ENCODE peak calls at places on chromosomes 13 and 19, in seven cellular contexts. One of them, this sample, is unnamed.

GRCh38 chr13:101341464-101341863 is 74.8 kb downstream of the NALCN start:
- DNase-seq in IMR-90: peak
- DNase-seq in H1: no peak
- DNase-seq in mesendoderm: no peak
- DNase-seq in neuronal stem cell: no peak
- DNase-seq in mesenchymal stem cell: no peak
- DNase-seq in trophoblast cell: no peak
- DNase-seq in this sample: no peak

GRCh38 chr19:38070573-38070972 is 153.4 kb downstream of the DPF1 start:
- DNase-seq in IMR-90: peak
- DNase-seq in H1: no peak
- DNase-seq in mesendoderm: no peak
- DNase-seq in neuronal stem cell: no peak
- DNase-seq in mesenchymal stem cell: peak
- DNase-seq in trophoblast cell: peak
- DNase-seq in this sample: no peak

GRCh38 chr19:52741951-52742485 is 7.2 kb upstream of the ZNF611 start:
- DNase-seq in IMR-90: no peak
- DNase-seq in H1: no peak
- DNase-seq in mesendoderm: peak
- DNase-seq in neuronal stem cell: no peak
- DNase-seq in mesenchymal stem cell: no peak
- DNase-seq in trophoblast cell: peak
- DNase-seq in this sample: no peak

GRCh38 chr13:27666951-27667350 is 45.3 kb downstream of the POLR1D start:
- DNase-seq in IMR-90: no peak
- DNase-seq in H1: no peak
- DNase-seq in mesendoderm: no peak
- DNase-seq in neuronal stem cell: no peak
- DNase-seq in mesenchymal stem cell: no peak
- DNase-seq in trophoblast cell: no peak
- DNase-seq in this sample: no peak

GRCh38 chr13:71866173-71867091 is 572 bp downstream of the DACH1 start:
- DNase-seq in IMR-90: no peak
- DNase-seq in H1: peak
- DNase-seq in mesendoderm: peak
- DNase-seq in neuronal stem cell: no peak
- DNase-seq in mesenchymal stem cell: peak
- DNase-seq in trophoblast cell: peak
- DNase-seq in this sample: peak

GRCh38 chr19:56144396-56144795 is 3.3 kb downstream of the ZNF444 start:
- DNase-seq in IMR-90: no peak
- DNase-seq in H1: no peak
- DNase-seq in mesendoderm: no peak
- DNase-seq in neuronal stem cell: no peak
- DNase-seq in mesenchymal stem cell: no peak
- DNase-seq in trophoblast cell: no peak
- DNase-seq in this sample: no peak

GRCh38 chr13:20927858-20928257 is 25.3 kb upstream of the XPO4 start:
- DNase-seq in IMR-90: no peak
- DNase-seq in H1: no peak
- DNase-seq in mesendoderm: no peak
- DNase-seq in neuronal stem cell: no peak
- DNase-seq in mesenchymal stem cell: no peak
- DNase-seq in trophoblast cell: no peak
- DNase-seq in this sample: no peak

GRCh38 chr13:106528711-106529414 is 6.6 kb downstream of the EFNB2 start:
- DNase-seq in IMR-90: no peak
- DNase-seq in H1: no peak
- DNase-seq in mesendoderm: peak
- DNase-seq in neuronal stem cell: peak
- DNase-seq in mesenchymal stem cell: no peak
- DNase-seq in trophoblast cell: no peak
- DNase-seq in this sample: no peak

GRCh38 chr13:109790951-109791605 is 4.7 kb upstream of the IRS2 start:
- DNase-seq in IMR-90: peak
- DNase-seq in H1: no peak
- DNase-seq in mesendoderm: peak
- DNase-seq in neuronal stem cell: no peak
- DNase-seq in mesenchymal stem cell: peak
- DNase-seq in trophoblast cell: peak
- DNase-seq in this sample: peak

GRCh38 chr13:96089749-96090239 is at the start of gene HS6ST3:
- DNase-seq in IMR-90: no peak
- DNase-seq in H1: no peak
- DNase-seq in mesendoderm: peak
- DNase-seq in neuronal stem cell: peak
- DNase-seq in mesenchymal stem cell: peak
- DNase-seq in trophoblast cell: peak
- DNase-seq in this sample: peak

GRCh38 chr13:95494082-95494681 is 58.3 kb upstream of the CLDN10 start:
- DNase-seq in IMR-90: peak
- DNase-seq in H1: no peak
- DNase-seq in mesendoderm: peak
- DNase-seq in neuronal stem cell: peak
- DNase-seq in mesenchymal stem cell: peak
- DNase-seq in trophoblast cell: peak
- DNase-seq in this sample: no peak

GRCh38 chr19:29275266-29275665 is 62.3 kb upstream of the UQCRFS1 start:
- DNase-seq in IMR-90: no peak
- DNase-seq in H1: no peak
- DNase-seq in mesendoderm: no peak
- DNase-seq in neuronal stem cell: no peak
- DNase-seq in mesenchymal stem cell: no peak
- DNase-seq in trophoblast cell: no peak
- DNase-seq in this sample: no peak

GRCh38 chr13:28658539-28658795 is 463 bp upstream of the POMP start:
- DNase-seq in IMR-90: no peak
- DNase-seq in H1: no peak
- DNase-seq in mesendoderm: peak
- DNase-seq in neuronal stem cell: no peak
- DNase-seq in mesenchymal stem cell: no peak
- DNase-seq in trophoblast cell: no peak
- DNase-seq in this sample: no peak

GRCh38 chr13:24632382-24633121 is 47.7 kb upstream of the ATP12A start:
- DNase-seq in IMR-90: no peak
- DNase-seq in H1: no peak
- DNase-seq in mesendoderm: no peak
- DNase-seq in neuronal stem cell: no peak
- DNase-seq in mesenchymal stem cell: peak
- DNase-seq in trophoblast cell: no peak
- DNase-seq in this sample: no peak

DNA sequence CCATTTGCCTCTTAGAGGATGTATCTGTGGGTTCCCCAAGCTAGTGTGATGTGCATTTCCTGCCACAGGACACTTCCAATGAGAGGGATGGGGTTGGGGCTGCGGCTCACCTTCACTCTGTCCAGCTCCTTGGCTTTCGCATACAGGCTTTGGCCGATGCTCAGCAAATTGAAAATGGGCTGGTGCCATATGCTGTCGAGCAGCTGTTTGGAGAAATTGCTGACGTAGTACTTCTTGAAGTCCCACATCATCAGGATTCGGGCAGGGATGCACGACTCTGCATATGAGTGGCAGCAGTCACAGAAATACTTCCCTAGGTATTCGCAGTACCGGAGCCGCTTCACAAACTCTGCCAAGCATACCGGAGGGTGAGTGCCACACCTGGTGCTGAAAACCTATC is 37.0 kb downstream of the RUBCNL start:
- DNase-seq in IMR-90: no peak
- DNase-seq in H1: no peak
- DNase-seq in mesendoderm: no peak
- DNase-seq in neuronal stem cell: no peak
- DNase-seq in mesenchymal stem cell: no peak
- DNase-seq in trophoblast cell: no peak
- DNase-seq in this sample: no peak
- H3K4ac ChIP-seq in IMR-90: no peak
- H3K4ac ChIP-seq in H1: no peak
- H3K4ac ChIP-seq in mesendoderm: no peak
- H3K4ac ChIP-seq in neuronal stem cell: no peak
- H3K4ac ChIP-seq in mesenchymal stem cell: no peak
- H3K4ac ChIP-seq in trophoblast cell: no peak
- H3K4ac ChIP-seq in this sample: no peak

GRCh38 chr19:47707135-47707925 is 5.9 kb upstream of the EHD2 start:
- DNase-seq in IMR-90: peak
- DNase-seq in H1: peak
- DNase-seq in mesendoderm: peak
- DNase-seq in neuronal stem cell: peak
- DNase-seq in mesenchymal stem cell: peak
- DNase-seq in trophoblast cell: peak
- DNase-seq in this sample: peak

GRCh38 chr19:47714339-47714738 is 1.1 kb downstream of the EHD2 start:
- DNase-seq in IMR-90: no peak
- DNase-seq in H1: no peak
- DNase-seq in mesendoderm: peak
- DNase-seq in neuronal stem cell: no peak
- DNase-seq in mesenchymal stem cell: peak
- DNase-seq in trophoblast cell: no peak
- DNase-seq in this sample: no peak

GRCh38 chr19:47713046-47714021 is at the start of gene EHD2:
- DNase-seq in IMR-90: peak
- DNase-seq in H1: peak
- DNase-seq in mesendoderm: peak
- DNase-seq in neuronal stem cell: no peak
- DNase-seq in mesenchymal stem cell: peak
- DNase-seq in trophoblast cell: peak
- DNase-seq in this sample: peak

GRCh38 chr19:47716270-47716937 is 3.2 kb downstream of the EHD2 start:
- DNase-seq in IMR-90: no peak
- DNase-seq in H1: no peak
- DNase-seq in mesendoderm: no peak
- DNase-seq in neuronal stem cell: no peak
- DNase-seq in mesenchymal stem cell: no peak
- DNase-seq in trophoblast cell: no peak
- DNase-seq in this sample: no peak

GRCh38 chr19:47711652-47712239 is 1.5 kb upstream of the EHD2 start:
- DNase-seq in IMR-90: no peak
- DNase-seq in H1: no peak
- DNase-seq in mesendoderm: no peak
- DNase-seq in neuronal stem cell: no peak
- DNase-seq in mesenchymal stem cell: no peak
- DNase-seq in trophoblast cell: no peak
- DNase-seq in this sample: no peak
- H3K4ac ChIP-seq in IMR-90: no peak
- H3K4ac ChIP-seq in H1: no peak
- H3K4ac ChIP-seq in mesendoderm: no peak
- H3K4ac ChIP-seq in neuronal stem cell: no peak
- H3K4ac ChIP-seq in mesenchymal stem cell: no peak
- H3K4ac ChIP-seq in trophoblast cell: no peak
- H3K4ac ChIP-seq in this sample: no peak

GRCh38 chr13:93290503-93290902 is 63.9 kb downstream of the GPC6 start:
- DNase-seq in IMR-90: peak
- DNase-seq in H1: no peak
- DNase-seq in mesendoderm: no peak
- DNase-seq in neuronal stem cell: no peak
- DNase-seq in mesenchymal stem cell: peak
- DNase-seq in trophoblast cell: peak
- DNase-seq in this sample: no peak

GRCh38 chr13:93296584-93296983 is 70.0 kb downstream of the GPC6 start:
- DNase-seq in IMR-90: peak
- DNase-seq in H1: no peak
- DNase-seq in mesendoderm: no peak
- DNase-seq in neuronal stem cell: no peak
- DNase-seq in mesenchymal stem cell: no peak
- DNase-seq in trophoblast cell: no peak
- DNase-seq in this sample: no peak

GRCh38 chr13:93289047-93289446 is 62.4 kb downstream of the GPC6 start:
- DNase-seq in IMR-90: peak
- DNase-seq in H1: no peak
- DNase-seq in mesendoderm: no peak
- DNase-seq in neuronal stem cell: no peak
- DNase-seq in mesenchymal stem cell: no peak
- DNase-seq in trophoblast cell: no peak
- DNase-seq in this sample: no peak

GRCh38 chr13:93289842-93290241 is 63.2 kb downstream of the GPC6 start:
- DNase-seq in IMR-90: no peak
- DNase-seq in H1: no peak
- DNase-seq in mesendoderm: no peak
- DNase-seq in neuronal stem cell: no peak
- DNase-seq in mesenchymal stem cell: no peak
- DNase-seq in trophoblast cell: no peak
- DNase-seq in this sample: no peak

DNA sequence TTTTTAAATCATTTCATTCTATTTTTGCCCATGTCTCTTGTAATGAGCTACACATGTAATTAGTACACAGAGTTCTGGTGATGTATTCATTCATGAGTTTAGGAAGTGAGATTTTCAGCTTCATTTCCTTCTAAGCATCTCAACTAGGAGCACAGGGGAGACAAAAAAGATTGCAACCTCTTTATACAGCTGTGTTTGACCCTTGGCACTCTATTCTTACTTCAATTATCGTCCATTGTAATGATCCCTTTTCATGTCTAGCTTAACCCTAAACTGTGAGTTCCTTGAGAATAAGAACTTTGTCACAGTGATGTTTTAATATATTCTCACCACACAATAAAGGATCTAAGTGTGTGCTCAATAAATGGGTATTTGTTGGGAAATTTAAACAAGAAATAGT is 67.1 kb downstream of the GPC6 start:
- DNase-seq in IMR-90: no peak
- DNase-seq in H1: no peak
- DNase-seq in mesendoderm: no peak
- DNase-seq in neuronal stem cell: peak
- DNase-seq in mesenchymal stem cell: no peak
- DNase-seq in trophoblast cell: no peak
- DNase-seq in this sample: no peak
- H3K4ac ChIP-seq in IMR-90: no peak
- H3K4ac ChIP-seq in H1: no peak
- H3K4ac ChIP-seq in mesendoderm: no peak
- H3K4ac ChIP-seq in neuronal stem cell: no peak
- H3K4ac ChIP-seq in mesenchymal stem cell: no peak
- H3K4ac ChIP-seq in trophoblast cell: no peak
- H3K4ac ChIP-seq in this sample: no peak

GRCh38 chr19:57302727-57303401 is 17.4 kb upstream of the ZNF543 start:
- DNase-seq in IMR-90: no peak
- DNase-seq in H1: no peak
- DNase-seq in mesendoderm: peak
- DNase-seq in neuronal stem cell: no peak
- DNase-seq in mesenchymal stem cell: peak
- DNase-seq in trophoblast cell: peak
- DNase-seq in this sample: no peak

GRCh38 chr19:57305056-57305455 is 15.2 kb upstream of the ZNF543 start:
- DNase-seq in IMR-90: no peak
- DNase-seq in H1: no peak
- DNase-seq in mesendoderm: no peak
- DNase-seq in neuronal stem cell: no peak
- DNase-seq in mesenchymal stem cell: peak
- DNase-seq in trophoblast cell: no peak
- DNase-seq in this sample: no peak

DNA sequence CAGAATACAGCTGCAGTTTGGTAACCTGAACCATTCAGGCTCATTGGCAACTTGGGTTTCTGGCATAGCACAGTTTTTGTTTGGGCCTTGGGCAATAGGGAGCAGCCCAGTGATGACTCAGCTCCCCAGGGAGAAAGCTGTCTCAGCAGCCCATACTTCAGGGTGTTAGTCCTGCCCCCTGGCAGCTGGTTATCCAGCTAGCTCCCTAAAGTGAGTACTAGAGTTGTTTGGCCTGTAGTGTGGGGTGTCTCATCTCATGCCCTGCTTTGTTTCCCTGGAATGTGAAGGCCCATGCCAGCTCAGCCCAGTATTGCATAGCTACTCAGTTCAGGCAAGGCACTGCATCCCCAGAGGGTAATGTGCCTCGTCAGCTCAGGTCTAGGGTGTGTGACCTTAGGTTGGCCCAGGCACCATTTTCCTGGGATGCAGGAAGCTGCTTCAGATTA is 18.2 kb upstream of the ZNF543 start:
- DNase-seq in IMR-90: peak
- DNase-seq in H1: no peak
- DNase-seq in mesendoderm: peak
- DNase-seq in neuronal stem cell: no peak
- DNase-seq in mesenchymal stem cell: peak
- DNase-seq in trophoblast cell: peak
- DNase-seq in this sample: no peak
- H3K4ac ChIP-seq in IMR-90: peak
- H3K4ac ChIP-seq in H1: no peak
- H3K4ac ChIP-seq in mesendoderm: no peak
- H3K4ac ChIP-seq in neuronal stem cell: no peak
- H3K4ac ChIP-seq in mesenchymal stem cell: no peak
- H3K4ac ChIP-seq in trophoblast cell: no peak
- H3K4ac ChIP-seq in this sample: no peak

This sample was measured in H9.